ENCODE peak calls at places on chromosomes 12 and 14, in four cellular contexts. One of them, this sample, is unnamed.

GRCh38 chr12:127628655-127629054 is 638.3 kb upstream of the TMEM132C start:
- DNase-seq in fibroblast of lung: peak
- DNase-seq in breast epithelium: no peak
- DNase-seq in lower lobe of right lung: no peak
- DNase-seq in this sample: no peak

GRCh38 chr12:120086801-120087621 is 29.5 kb downstream of the RAB35 start:
- DNase-seq in fibroblast of lung: peak
- DNase-seq in breast epithelium: peak
- DNase-seq in lower lobe of right lung: peak
- DNase-seq in this sample: peak

GRCh38 chr12:54983536-54984102 is 943 bp downstream of the TESPA1 start:
- DNase-seq in fibroblast of lung: no peak
- DNase-seq in breast epithelium: no peak
- DNase-seq in lower lobe of right lung: no peak
- DNase-seq in this sample: no peak

GRCh38 chr12:24948816-24949722 is at the start of gene BCAT1:
- DNase-seq in fibroblast of lung: peak
- DNase-seq in breast epithelium: no peak
- DNase-seq in lower lobe of right lung: peak
- DNase-seq in this sample: peak

GRCh38 chr14:46490150-46490769 is 161.3 kb downstream of the RPL10L start:
- DNase-seq in fibroblast of lung: no peak
- DNase-seq in breast epithelium: no peak
- DNase-seq in lower lobe of right lung: no peak
- DNase-seq in this sample: no peak

GRCh38 chr14:92951912-92952471 is 29.0 kb downstream of the CHGA start:
- DNase-seq in fibroblast of lung: peak
- DNase-seq in breast epithelium: peak
- DNase-seq in lower lobe of right lung: peak
- DNase-seq in this sample: peak

GRCh38 chr12:62934799-62935674 is at the start of gene PPM1H:
- DNase-seq in fibroblast of lung: peak
- DNase-seq in breast epithelium: peak
- DNase-seq in lower lobe of right lung: peak
- DNase-seq in this sample: peak

GRCh38 chr12:40105515-40106201 is at the start of gene SLC2A13:
- DNase-seq in fibroblast of lung: peak
- DNase-seq in breast epithelium: peak
- DNase-seq in lower lobe of right lung: peak
- DNase-seq in this sample: peak

GRCh38 chr14:58129208-58129607 is 22.8 kb downstream of the ARMH4 start:
- DNase-seq in fibroblast of lung: no peak
- DNase-seq in breast epithelium: no peak
- DNase-seq in lower lobe of right lung: no peak
- DNase-seq in this sample: no peak

GRCh38 chr12:69243099-69244084 is 4.0 kb downstream of the CPSF6 start:
- DNase-seq in fibroblast of lung: no peak
- DNase-seq in breast epithelium: no peak
- DNase-seq in lower lobe of right lung: no peak
- DNase-seq in this sample: no peak

GRCh38 chr12:2668816-2669215 is 126.0 kb upstream of the FKBP4 start:
- DNase-seq in fibroblast of lung: no peak
- DNase-seq in breast epithelium: no peak
- DNase-seq in lower lobe of right lung: no peak
- DNase-seq in this sample: no peak

GRCh38 chr12:55686366-55687010 is 21.2 kb downstream of the ITGA7 start:
- DNase-seq in fibroblast of lung: no peak
- DNase-seq in breast epithelium: no peak
- DNase-seq in lower lobe of right lung: no peak
- DNase-seq in this sample: no peak

GRCh38 chr12:124745468-124745890 is 118.2 kb downstream of the SCARB1 start:
- DNase-seq in fibroblast of lung: no peak
- DNase-seq in breast epithelium: no peak
- DNase-seq in lower lobe of right lung: no peak
- DNase-seq in this sample: no peak

GRCh38 chr14:99280852-99281251 is 8.9 kb upstream of the BCL11B start:
- DNase-seq in fibroblast of lung: no peak
- DNase-seq in breast epithelium: no peak
- DNase-seq in lower lobe of right lung: no peak
- DNase-seq in this sample: no peak

GRCh38 chr12:116687888-116688287 is 50.0 kb downstream of the SPRING1 start:
- DNase-seq in fibroblast of lung: no peak
- DNase-seq in breast epithelium: no peak
- DNase-seq in lower lobe of right lung: peak
- DNase-seq in this sample: peak

GRCh38 chr14:31986405-31986804 is 90.7 kb upstream of the ARHGAP5 start:
- DNase-seq in fibroblast of lung: no peak
- DNase-seq in breast epithelium: no peak
- DNase-seq in lower lobe of right lung: no peak
- DNase-seq in this sample: no peak

GRCh38 chr12:122029620-122030426 is 8.1 kb downstream of the BCL7A start:
- DNase-seq in fibroblast of lung: no peak
- DNase-seq in breast epithelium: peak
- DNase-seq in lower lobe of right lung: no peak
- DNase-seq in this sample: no peak

GRCh38 chr12:128810182-128811127 is 13.3 kb downstream of the SLC15A4 start:
- DNase-seq in fibroblast of lung: no peak
- DNase-seq in breast epithelium: no peak
- DNase-seq in lower lobe of right lung: no peak
- DNase-seq in this sample: peak

DNA sequence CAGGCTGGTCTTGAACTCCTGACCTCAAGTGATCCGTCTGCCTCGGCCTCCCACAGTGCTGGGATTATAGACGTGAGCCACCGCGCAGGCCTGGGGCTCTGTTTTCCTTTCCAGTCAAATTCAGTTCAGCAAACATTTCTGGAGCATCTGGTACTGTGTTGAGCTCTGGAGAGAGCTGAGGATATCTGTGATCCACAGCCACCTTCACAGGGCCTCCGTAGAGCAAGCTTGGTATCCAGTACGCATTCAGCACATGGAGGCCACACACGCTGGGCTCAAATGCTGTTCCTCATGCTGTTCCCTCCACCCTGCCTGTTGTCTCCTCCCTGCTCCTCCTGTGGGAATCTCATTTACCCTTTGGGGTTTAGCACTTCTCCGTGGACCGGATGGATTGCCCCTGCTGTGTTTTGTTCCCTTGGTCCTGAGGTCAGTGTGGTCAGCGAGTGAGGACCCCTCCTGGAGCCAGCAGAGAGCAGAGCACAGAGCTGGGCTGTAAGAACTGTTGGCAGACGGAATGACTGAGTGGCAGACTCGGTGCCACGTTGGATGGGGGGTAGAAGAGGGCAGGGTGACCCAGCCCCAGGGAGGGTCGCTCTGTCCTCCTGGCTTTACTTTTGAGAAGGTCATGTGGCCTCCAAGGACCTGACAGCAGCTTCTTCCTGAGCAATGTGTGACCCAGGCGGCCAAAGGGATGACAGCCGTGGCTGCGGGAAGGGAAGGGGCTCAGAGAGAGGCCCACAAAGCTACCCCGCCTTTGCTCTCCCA is 891 bp downstream of the RPS6KL1 start:
- DNase-seq in fibroblast of lung: no peak
- DNase-seq in breast epithelium: no peak
- DNase-seq in lower lobe of right lung: no peak
- DNase-seq in this sample: no peak
- H3K4me3 ChIP-seq in fibroblast of lung: no peak
- H3K4me3 ChIP-seq in breast epithelium: peak
- H3K4me3 ChIP-seq in lower lobe of right lung: peak
- H3K4me3 ChIP-seq in this sample: no peak

DNA sequence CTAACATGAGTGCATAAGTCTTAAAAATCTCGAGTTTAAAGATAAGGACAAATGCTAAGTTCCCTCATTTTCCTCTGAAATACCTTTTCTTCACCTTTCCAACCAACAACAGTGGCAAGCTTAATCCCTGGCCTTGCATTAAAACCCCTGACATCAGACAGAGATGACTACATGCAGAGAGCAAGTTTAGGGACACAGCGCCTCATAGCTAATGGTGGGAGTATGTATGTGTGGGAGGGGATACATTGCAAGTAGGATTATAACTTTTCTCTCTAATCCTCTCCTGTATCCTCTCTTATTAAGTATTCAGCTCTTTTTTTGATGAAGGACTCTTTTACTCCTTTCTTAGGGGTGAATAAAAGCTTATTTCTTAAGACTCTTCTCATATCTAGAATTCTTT is 547.1 kb downstream of the CCER1 start:
- DNase-seq in fibroblast of lung: no peak
- DNase-seq in breast epithelium: no peak
- DNase-seq in lower lobe of right lung: no peak
- DNase-seq in this sample: peak
- TF ChIP-seq CTCF in fibroblast of lung: no peak
- TF ChIP-seq CTCF in breast epithelium: no peak
- TF ChIP-seq CTCF in lower lobe of right lung: no peak
- TF ChIP-seq CTCF in this sample: no peak

GRCh38 chr12:114403044-114403689 is 2.8 kb downstream of the TBX5 start:
- DNase-seq in fibroblast of lung: peak
- DNase-seq in breast epithelium: no peak
- DNase-seq in lower lobe of right lung: no peak
- DNase-seq in this sample: peak
- H3K4me3 ChIP-seq in fibroblast of lung: peak
- H3K4me3 ChIP-seq in breast epithelium: peak
- H3K4me3 ChIP-seq in lower lobe of right lung: peak
- H3K4me3 ChIP-seq in this sample: peak

GRCh38 chr14:50109342-50109741 is 7.0 kb downstream of the VCPKMT start:
- DNase-seq in fibroblast of lung: peak
- DNase-seq in breast epithelium: no peak
- DNase-seq in lower lobe of right lung: no peak
- DNase-seq in this sample: peak
- TF ChIP-seq CTCF in fibroblast of lung: no peak
- TF ChIP-seq CTCF in breast epithelium: no peak
- TF ChIP-seq CTCF in lower lobe of right lung: no peak
- TF ChIP-seq CTCF in this sample: peak

GRCh38 chr12:92462527-92462926 is 240.3 kb upstream of the PLEKHG7 start:
- DNase-seq in fibroblast of lung: no peak
- DNase-seq in breast epithelium: no peak
- DNase-seq in lower lobe of right lung: no peak
- DNase-seq in this sample: no peak

GRCh38 chr12:92464911-92465310 is 237.9 kb upstream of the PLEKHG7 start:
- DNase-seq in fibroblast of lung: no peak
- DNase-seq in breast epithelium: no peak
- DNase-seq in lower lobe of right lung: no peak
- DNase-seq in this sample: no peak

GRCh38 chr12:92458996-92459395 is 243.8 kb upstream of the PLEKHG7 start:
- DNase-seq in fibroblast of lung: no peak
- DNase-seq in breast epithelium: no peak
- DNase-seq in lower lobe of right lung: no peak
- DNase-seq in this sample: no peak

GRCh38 chr12:92463171-92463570 is 239.6 kb upstream of the PLEKHG7 start:
- DNase-seq in fibroblast of lung: no peak
- DNase-seq in breast epithelium: no peak
- DNase-seq in lower lobe of right lung: no peak
- DNase-seq in this sample: no peak

DNA sequence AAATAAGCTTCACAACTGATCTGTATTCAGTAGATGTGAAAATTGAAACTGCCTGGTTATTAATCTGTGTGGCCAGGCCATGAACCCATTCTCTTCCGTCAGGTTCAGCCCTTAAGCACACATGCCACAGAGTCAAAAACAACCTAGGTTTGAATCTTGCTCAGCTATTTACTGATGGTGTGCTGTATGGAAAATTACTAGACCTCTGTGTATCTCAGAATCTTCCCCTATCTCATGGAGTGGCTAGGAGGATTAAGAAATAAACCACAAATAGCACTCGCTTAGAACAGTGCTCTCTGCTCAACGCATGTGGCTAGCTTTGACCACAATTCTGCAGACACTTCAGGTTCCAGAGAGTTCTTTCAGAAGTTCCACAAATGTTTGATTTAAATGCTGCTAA is 240.7 kb upstream of the PLEKHG7 start:
- DNase-seq in fibroblast of lung: no peak
- DNase-seq in breast epithelium: no peak
- DNase-seq in lower lobe of right lung: no peak
- DNase-seq in this sample: no peak
- H3K4me3 ChIP-seq in fibroblast of lung: no peak
- H3K4me3 ChIP-seq in breast epithelium: no peak
- H3K4me3 ChIP-seq in lower lobe of right lung: no peak
- H3K4me3 ChIP-seq in this sample: no peak

GRCh38 chr14:59699422-59699821 is 122.8 kb upstream of the CCDC175 start:
- DNase-seq in fibroblast of lung: no peak
- DNase-seq in breast epithelium: no peak
- DNase-seq in lower lobe of right lung: no peak
- DNase-seq in this sample: no peak
- TF ChIP-seq CTCF in fibroblast of lung: no peak
- TF ChIP-seq CTCF in breast epithelium: no peak
- TF ChIP-seq CTCF in lower lobe of right lung: no peak
- TF ChIP-seq CTCF in this sample: no peak

GRCh38 chr14:105075364-105076295 is 10.4 kb upstream of the GPR132 start:
- DNase-seq in fibroblast of lung: peak
- DNase-seq in breast epithelium: no peak
- DNase-seq in lower lobe of right lung: peak
- DNase-seq in this sample: no peak
- H3K4me3 ChIP-seq in fibroblast of lung: no peak
- H3K4me3 ChIP-seq in breast epithelium: peak
- H3K4me3 ChIP-seq in lower lobe of right lung: peak
- H3K4me3 ChIP-seq in this sample: no peak

GRCh38 chr12:88590851-88591250 is 10.6 kb upstream of the KITLG start:
- DNase-seq in fibroblast of lung: no peak
- DNase-seq in breast epithelium: no peak
- DNase-seq in lower lobe of right lung: no peak
- DNase-seq in this sample: no peak

GRCh38 chr12:88594780-88595179 is 14.5 kb upstream of the KITLG start:
- DNase-seq in fibroblast of lung: no peak
- DNase-seq in breast epithelium: no peak
- DNase-seq in lower lobe of right lung: no peak
- DNase-seq in this sample: no peak

GRCh38 chr12:88595697-88596096 is 15.4 kb upstream of the KITLG start:
- DNase-seq in fibroblast of lung: no peak
- DNase-seq in breast epithelium: no peak
- DNase-seq in lower lobe of right lung: no peak
- DNase-seq in this sample: no peak

GRCh38 chr12:88591343-88591742 is 11.1 kb upstream of the KITLG start:
- DNase-seq in fibroblast of lung: no peak
- DNase-seq in breast epithelium: no peak
- DNase-seq in lower lobe of right lung: no peak
- DNase-seq in this sample: no peak
- TF ChIP-seq CTCF in fibroblast of lung: no peak
- TF ChIP-seq CTCF in breast epithelium: no peak
- TF ChIP-seq CTCF in lower lobe of right lung: no peak
- TF ChIP-seq CTCF in this sample: no peak

DNA sequence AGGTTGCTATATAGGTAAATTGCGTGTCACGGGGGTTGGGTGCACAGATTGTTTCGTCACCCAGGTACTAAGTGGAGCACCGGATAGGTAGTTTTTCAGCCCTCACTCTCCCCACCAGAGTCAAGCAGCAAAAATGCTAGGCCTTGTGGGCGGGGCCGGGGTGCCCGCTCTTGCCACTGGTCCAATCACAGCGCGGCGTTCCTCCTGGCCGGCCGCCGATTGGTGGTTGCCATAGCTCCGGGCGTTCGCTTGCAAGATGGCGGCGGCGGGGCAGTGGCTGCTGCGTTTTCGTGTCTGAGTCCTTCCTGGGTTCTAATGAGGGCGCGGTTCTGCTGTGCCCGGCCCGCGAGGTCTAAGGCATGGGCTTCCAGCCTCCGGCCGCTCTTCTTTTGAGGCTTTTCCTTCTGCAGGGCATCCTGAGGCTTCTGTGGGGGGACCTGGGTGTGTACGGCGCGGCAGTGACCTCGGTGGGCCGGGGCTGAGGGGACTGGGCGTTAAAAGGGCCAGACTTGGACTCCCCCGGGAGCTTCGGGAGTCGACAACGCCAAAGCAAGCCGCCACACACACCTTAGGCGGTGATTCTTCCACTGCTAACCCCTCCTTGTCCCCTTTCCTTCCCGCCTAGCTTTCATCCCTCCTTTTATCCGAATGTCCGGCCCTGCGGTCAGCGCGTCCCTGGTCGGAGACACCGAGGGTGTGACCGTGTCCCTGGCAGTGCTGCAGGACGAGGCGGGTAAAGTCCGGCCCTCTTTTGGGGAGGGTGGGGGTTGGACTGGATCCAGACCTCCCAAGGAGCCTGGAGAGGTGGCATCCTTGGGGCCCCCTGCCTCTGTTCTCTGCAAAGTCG is at the start of gene TCTN2:
- DNase-seq in fibroblast of lung: peak
- DNase-seq in breast epithelium: peak
- DNase-seq in lower lobe of right lung: peak
- DNase-seq in this sample: peak
- H3K4me3 ChIP-seq in fibroblast of lung: peak
- H3K4me3 ChIP-seq in breast epithelium: peak
- H3K4me3 ChIP-seq in lower lobe of right lung: peak
- H3K4me3 ChIP-seq in this sample: peak